ENCODE peak calls at places on chromosomes 6 and 20, in four cellular contexts. T is HEK293T, G is K562, V is HepG2. I is an unnamed sample.
A peak's percentile ranks its signal among the peaks of the same experiment; 100 is the strongest.

GRCh38 chr6:43306086-43306485 is 2.5 kb downstream of the CRIP3 start:
- DNase-seq in T (no peak), G (no peak), V (no peak), I (no peak)

GRCh38 chr20:14384411-14384810 is 47.0 kb upstream of the FLRT3 start:
- DNase-seq in T (no peak), G (no peak), V (no peak), I (no peak)

GRCh38 chr6:25519856-25520255 is 132.2 kb upstream of the SCGN start:
- DNase-seq in T (no peak), G (no peak), V (no peak), I (no peak)

GRCh38 chr20:46119028-46119546 is 973 bp downstream of the CD40 start:
- DNase-seq in T (no peak), G (peak; percentile 33), V (no peak), I (no peak)

GRCh38 chr6:44012078-44012493 is 115.2 kb downstream of the MRPL14 start:
- DNase-seq in T (no peak), G (no peak), V (no peak), I (no peak)

GRCh38 chr6:39228992-39229767 is at the start of gene KCNK5:
- DNase-seq in T (peak; percentile 93), G (peak; percentile 98), V (peak; percentile 13), I (peak; percentile 92)

GRCh38 chr6:53306819-53307347 is 41.9 kb downstream of the ELOVL5 start:
- DNase-seq in T (no peak), G (no peak), V (peak; percentile 89), I (no peak)

GRCh38 chr6:17096076-17096475 is 5.8 kb upstream of the STMND1 start:
- DNase-seq in T (no peak), G (no peak), V (peak; percentile 44), I (no peak)

GRCh38 chr6:151255811-151256210 is 16.0 kb downstream of the AKAP12 start:
- DNase-seq in T (no peak), G (no peak), V (no peak), I (no peak)

GRCh38 chr6:36392621-36393020 is 5.2 kb upstream of the ETV7 start:
- DNase-seq in T (no peak), G (no peak), V (no peak), I (peak; percentile 35)

GRCh38 chr20:63652192-63652980 is 838 bp downstream of the STMN3 start:
- DNase-seq in T (peak; percentile 29), G (peak; percentile 59), V (peak; percentile 41), I (peak; percentile 58)

GRCh38 chr6:8082954-8083858 is 19.0 kb upstream of the BLOC1S5 start:
- DNase-seq in T (no peak), G (peak; percentile 35), V (no peak), I (no peak)

GRCh38 chr6:157579467-157580031 is 198.6 kb downstream of the ZDHHC14 start:
- DNase-seq in T (no peak), G (no peak), V (no peak), I (no peak)

GRCh38 chr20:23136893-23137745 is 51.0 kb upstream of the CD93 start:
- DNase-seq in T (no peak), G (peak; percentile 72), V (no peak), I (no peak)

GRCh38 chr20:18279231-18279630 is 9.1 kb upstream of the ZNF133 start:
- DNase-seq in T (no peak), G (no peak), V (no peak), I (no peak)

GRCh38 chr6:125002090-125002741 is 40.0 kb downstream of the RNF217 start:
- DNase-seq in T (no peak), G (no peak), V (no peak), I (no peak)

GRCh38 chr6:89974776-89975175 is 80.5 kb downstream of the GJA10 start:
- DNase-seq in T (no peak), G (no peak), V (no peak), I (no peak)

GRCh38 chr6:135869857-135870256 is 18.4 kb downstream of the PDE7B start:
- DNase-seq in T (no peak), G (no peak), V (no peak), I (no peak)

GRCh38 chr6:111176763-111177099 is 89.4 kb downstream of the SLC16A10 start:
- DNase-seq in T (no peak), G (no peak), V (no peak), I (no peak)

GRCh38 chr6:126033696-126034095 is 47.4 kb downstream of the TRMT11 start:
- DNase-seq in T (peak; percentile 59), G (peak; percentile 41), V (peak; percentile 68), I (no peak)

GRCh38 chr20:38472513-38473352 is at the start of gene RALGAPB:
- DNase-seq in T (peak; percentile 96), G (peak; percentile 93), V (peak; percentile 100), I (peak; percentile 99)

GRCh38 chr20:61803416-61803902 is 262.2 kb downstream of the TAF4 start:
- DNase-seq in T (no peak), G (no peak), V (no peak), I (no peak)

GRCh38 chr6:3372912-3373554 is 83.8 kb downstream of the SLC22A23 start:
- DNase-seq in T (no peak), G (no peak), V (peak; percentile 92), I (no peak)

GRCh38 chr6:19668710-19669109 is 168.5 kb upstream of the ID4 start:
- DNase-seq in T (no peak), G (no peak), V (no peak), I (no peak)

GRCh38 chr20:25308671-25309394 is 60.9 kb downstream of the PYGB start:
- DNase-seq in T (no peak), G (no peak), V (peak; percentile 28), I (no peak)

GRCh38 chr20:63697357-63697867 is 960 bp downstream of the TNFRSF6B start:
- DNase-seq in T (no peak), G (no peak), V (no peak), I (no peak)

GRCh38 chr6:127496471-127496870 is 22.7 kb downstream of the MTCL3 start:
- DNase-seq in T (no peak), G (no peak), V (no peak), I (no peak)

DNA sequence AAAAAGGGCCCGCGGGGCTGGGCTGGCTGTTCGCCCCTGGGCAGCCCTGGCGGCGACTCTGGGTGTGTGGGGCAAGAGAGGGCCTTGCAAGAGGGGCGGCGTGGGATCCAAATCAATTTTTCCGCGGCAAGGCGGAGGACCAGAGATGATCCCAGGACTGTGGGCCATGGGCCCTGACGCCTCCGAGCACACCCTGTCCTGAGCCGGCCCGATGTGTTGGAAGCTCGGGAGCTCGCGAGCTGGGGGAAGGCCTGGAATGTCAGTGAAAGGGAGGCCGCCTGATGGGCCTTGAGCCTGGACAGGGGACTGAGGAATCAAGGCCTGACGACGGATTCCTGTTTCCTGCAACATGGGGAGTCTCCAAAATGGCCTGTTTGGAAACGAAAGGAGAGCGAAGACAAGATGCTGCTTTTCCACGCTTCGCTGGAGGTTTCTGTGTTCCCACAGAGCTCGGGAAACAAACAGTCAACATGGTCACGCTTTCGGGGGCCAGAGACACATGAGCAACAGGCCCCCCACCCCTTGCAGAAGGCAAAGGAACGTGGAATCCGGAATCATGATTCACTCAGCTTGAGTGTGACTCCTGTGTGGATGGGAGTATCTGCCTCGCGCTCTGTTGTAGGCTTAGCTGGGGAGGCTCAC is 364.6 kb upstream of the DEFB115 start:
- DNase-seq in T (no peak), G (no peak), V (no peak), I (no peak)
- TF ChIP-seq ELF4 in T (no peak), G (no peak), V (no peak), I (no peak)

GRCh38 chr20:34195355-34195754 is 45.9 kb upstream of the ASIP start:
- DNase-seq in T (peak; percentile 31), G (no peak), V (no peak), I (no peak)

GRCh38 chr20:34189572-34190163 is 51.6 kb upstream of the ASIP start:
- DNase-seq in T (no peak), G (peak; percentile 44), V (no peak), I (no peak)

GRCh38 chr20:34190262-34190661 is 51.0 kb upstream of the ASIP start:
- DNase-seq in T (no peak), G (no peak), V (no peak), I (no peak)

GRCh38 chr20:34185766-34186620 is 55.2 kb upstream of the ASIP start:
- DNase-seq in T (no peak), G (no peak), V (no peak), I (no peak)

DNA sequence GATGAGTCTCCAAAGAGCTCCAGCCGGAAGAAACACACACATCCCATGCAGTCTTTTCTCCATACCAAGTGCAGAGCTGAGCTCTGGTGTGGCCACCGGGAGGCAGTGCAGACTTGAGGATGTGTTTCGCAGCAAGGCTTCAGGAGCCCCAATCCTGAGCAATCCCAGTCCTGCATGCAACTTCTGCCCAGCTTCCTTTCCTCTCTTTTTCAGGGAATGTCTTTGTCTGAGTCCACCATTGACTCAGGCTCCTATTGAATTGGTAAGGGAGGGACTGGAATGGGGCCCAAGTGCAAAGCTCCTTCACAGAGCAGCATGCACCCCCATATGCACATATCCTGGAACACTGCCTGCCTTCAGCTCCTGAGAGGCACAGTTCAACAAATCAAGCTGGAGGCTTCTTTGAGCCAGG is 50.5 kb upstream of the ASIP start:
- DNase-seq in T (peak; percentile 84), G (peak; percentile 63), V (peak; percentile 81), I (peak; percentile 82)
- TF ChIP-seq ELF4 in T (no peak), G (no peak), V (no peak), I (no peak)

DNA sequence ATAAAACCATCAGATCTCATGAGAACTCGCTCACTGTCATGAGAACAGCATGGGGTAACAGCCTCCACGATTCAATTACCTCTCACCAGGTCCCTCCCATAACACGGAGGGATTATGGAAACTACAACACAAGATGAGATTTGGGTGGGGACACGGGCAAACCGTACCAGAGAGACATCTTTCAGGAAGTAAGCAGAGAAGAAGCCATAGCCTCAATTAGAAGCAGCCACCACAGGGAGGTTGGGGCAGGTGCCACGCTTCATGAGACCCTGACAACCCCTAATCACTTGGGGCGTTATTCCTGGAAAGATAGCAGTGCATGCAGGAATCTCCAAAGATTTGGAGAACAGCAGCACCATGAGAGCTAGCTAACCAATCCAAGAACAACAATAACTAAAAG is 52.9 kb upstream of the SIRPG start:
- DNase-seq in T (no peak), G (no peak), V (no peak), I (no peak)
- TF ChIP-seq ELF4 in T (no peak), G (no peak), V (no peak), I (no peak)

GRCh38 chr6:168310945-168311344 is 8.6 kb downstream of the DACT2 start:
- DNase-seq in T (no peak), G (no peak), V (no peak), I (no peak)
- TF ChIP-seq ELF4 in T (no peak), G (no peak), V (no peak), I (no peak)